ENCODE peak calls at places on chromosome 2, in six cellular contexts. One of them, this sample, is unnamed.

GRCh38 chr2:43075054-43075593 is 151.3 kb downstream of the ZFP36L2 start:
- DNase-seq in activated naive CD4-positive, alpha-beta T cell treated with anti-CD3 and anti-CD28 coated beads for 36 hours: no peak
- DNase-seq in activated naive CD8-positive, alpha-beta T cell treated with anti-CD3 and anti-CD28 coated beads, Interleukin-2, amount 50 U/mL, for 24 hours: no peak
- DNase-seq in stimulated activated CD8-positive, alpha-beta memory T cell treated with anti-CD3 and anti-CD28 coated beads, Interleukin-4, amount 100 ng/mL, for 4 hours: no peak
- DNase-seq in activated T-helper 1 cell treated with Interleukin-2 at 50 U/mL for 16 hours: no peak
- DNase-seq in EH: peak; percentile 98
- DNase-seq in this sample: no peak

GRCh38 chr2:130727286-130727924 is 1.5 kb upstream of the GPR148 start:
- DNase-seq in activated naive CD4-positive, alpha-beta T cell treated with anti-CD3 and anti-CD28 coated beads for 36 hours: peak; percentile 92
- DNase-seq in activated naive CD8-positive, alpha-beta T cell treated with anti-CD3 and anti-CD28 coated beads, Interleukin-2, amount 50 U/mL, for 24 hours: peak; percentile 89
- DNase-seq in stimulated activated CD8-positive, alpha-beta memory T cell treated with anti-CD3 and anti-CD28 coated beads, Interleukin-4, amount 100 ng/mL, for 4 hours: peak; percentile 68
- DNase-seq in activated T-helper 1 cell treated with Interleukin-2 at 50 U/mL for 16 hours: peak; percentile 77
- DNase-seq in EH: peak; percentile 76
- DNase-seq in this sample: no peak

GRCh38 chr2:230873670-230874401 is 9.1 kb downstream of the ITM2C start:
- DNase-seq in activated naive CD4-positive, alpha-beta T cell treated with anti-CD3 and anti-CD28 coated beads for 36 hours: no peak
- DNase-seq in activated naive CD8-positive, alpha-beta T cell treated with anti-CD3 and anti-CD28 coated beads, Interleukin-2, amount 50 U/mL, for 24 hours: peak; percentile 47
- DNase-seq in stimulated activated CD8-positive, alpha-beta memory T cell treated with anti-CD3 and anti-CD28 coated beads, Interleukin-4, amount 100 ng/mL, for 4 hours: no peak
- DNase-seq in activated T-helper 1 cell treated with Interleukin-2 at 50 U/mL for 16 hours: no peak
- DNase-seq in EH: no peak
- DNase-seq in this sample: no peak

GRCh38 chr2:55993685-55994084 is 70.1 kb upstream of the EFEMP1 start:
- DNase-seq in activated naive CD4-positive, alpha-beta T cell treated with anti-CD3 and anti-CD28 coated beads for 36 hours: no peak
- DNase-seq in activated naive CD8-positive, alpha-beta T cell treated with anti-CD3 and anti-CD28 coated beads, Interleukin-2, amount 50 U/mL, for 24 hours: no peak
- DNase-seq in stimulated activated CD8-positive, alpha-beta memory T cell treated with anti-CD3 and anti-CD28 coated beads, Interleukin-4, amount 100 ng/mL, for 4 hours: no peak
- DNase-seq in activated T-helper 1 cell treated with Interleukin-2 at 50 U/mL for 16 hours: no peak
- DNase-seq in EH: no peak
- DNase-seq in this sample: no peak

GRCh38 chr2:23976883-23977282 is 33.0 kb upstream of the MFSD2B start:
- DNase-seq in activated naive CD4-positive, alpha-beta T cell treated with anti-CD3 and anti-CD28 coated beads for 36 hours: no peak
- DNase-seq in activated naive CD8-positive, alpha-beta T cell treated with anti-CD3 and anti-CD28 coated beads, Interleukin-2, amount 50 U/mL, for 24 hours: no peak
- DNase-seq in stimulated activated CD8-positive, alpha-beta memory T cell treated with anti-CD3 and anti-CD28 coated beads, Interleukin-4, amount 100 ng/mL, for 4 hours: no peak
- DNase-seq in activated T-helper 1 cell treated with Interleukin-2 at 50 U/mL for 16 hours: no peak
- DNase-seq in EH: no peak
- DNase-seq in this sample: no peak

GRCh38 chr2:231299267-231299666 is 96.2 kb upstream of the B3GNT7 start:
- DNase-seq in activated naive CD4-positive, alpha-beta T cell treated with anti-CD3 and anti-CD28 coated beads for 36 hours: no peak
- DNase-seq in activated naive CD8-positive, alpha-beta T cell treated with anti-CD3 and anti-CD28 coated beads, Interleukin-2, amount 50 U/mL, for 24 hours: no peak
- DNase-seq in stimulated activated CD8-positive, alpha-beta memory T cell treated with anti-CD3 and anti-CD28 coated beads, Interleukin-4, amount 100 ng/mL, for 4 hours: no peak
- DNase-seq in activated T-helper 1 cell treated with Interleukin-2 at 50 U/mL for 16 hours: no peak
- DNase-seq in EH: no peak
- DNase-seq in this sample: no peak

GRCh38 chr2:113209869-113210305 is 36.1 kb downstream of the PSD4 start:
- DNase-seq in activated naive CD4-positive, alpha-beta T cell treated with anti-CD3 and anti-CD28 coated beads for 36 hours: no peak
- DNase-seq in activated naive CD8-positive, alpha-beta T cell treated with anti-CD3 and anti-CD28 coated beads, Interleukin-2, amount 50 U/mL, for 24 hours: no peak
- DNase-seq in stimulated activated CD8-positive, alpha-beta memory T cell treated with anti-CD3 and anti-CD28 coated beads, Interleukin-4, amount 100 ng/mL, for 4 hours: no peak
- DNase-seq in activated T-helper 1 cell treated with Interleukin-2 at 50 U/mL for 16 hours: no peak
- DNase-seq in EH: no peak
- DNase-seq in this sample: no peak

GRCh38 chr2:149166958-149167810 is 128.7 kb downstream of the LYPD6B start:
- DNase-seq in activated naive CD4-positive, alpha-beta T cell treated with anti-CD3 and anti-CD28 coated beads for 36 hours: peak; percentile 77
- DNase-seq in activated naive CD8-positive, alpha-beta T cell treated with anti-CD3 and anti-CD28 coated beads, Interleukin-2, amount 50 U/mL, for 24 hours: peak; percentile 66
- DNase-seq in stimulated activated CD8-positive, alpha-beta memory T cell treated with anti-CD3 and anti-CD28 coated beads, Interleukin-4, amount 100 ng/mL, for 4 hours: peak; percentile 35
- DNase-seq in activated T-helper 1 cell treated with Interleukin-2 at 50 U/mL for 16 hours: no peak
- DNase-seq in EH: no peak
- DNase-seq in this sample: no peak

GRCh38 chr2:86372641-86373502 is 35.4 kb upstream of the REEP1 start:
- DNase-seq in activated naive CD4-positive, alpha-beta T cell treated with anti-CD3 and anti-CD28 coated beads for 36 hours: peak; percentile 18
- DNase-seq in activated naive CD8-positive, alpha-beta T cell treated with anti-CD3 and anti-CD28 coated beads, Interleukin-2, amount 50 U/mL, for 24 hours: peak; percentile 20
- DNase-seq in stimulated activated CD8-positive, alpha-beta memory T cell treated with anti-CD3 and anti-CD28 coated beads, Interleukin-4, amount 100 ng/mL, for 4 hours: no peak
- DNase-seq in activated T-helper 1 cell treated with Interleukin-2 at 50 U/mL for 16 hours: no peak
- DNase-seq in EH: peak; percentile 59
- DNase-seq in this sample: no peak

GRCh38 chr2:224982910-224983688 is 59.2 kb downstream of the DOCK10 start:
- DNase-seq in activated naive CD4-positive, alpha-beta T cell treated with anti-CD3 and anti-CD28 coated beads for 36 hours: peak; percentile 61
- DNase-seq in activated naive CD8-positive, alpha-beta T cell treated with anti-CD3 and anti-CD28 coated beads, Interleukin-2, amount 50 U/mL, for 24 hours: peak; percentile 31
- DNase-seq in stimulated activated CD8-positive, alpha-beta memory T cell treated with anti-CD3 and anti-CD28 coated beads, Interleukin-4, amount 100 ng/mL, for 4 hours: peak; percentile 22
- DNase-seq in activated T-helper 1 cell treated with Interleukin-2 at 50 U/mL for 16 hours: peak; percentile 24
- DNase-seq in EH: peak; percentile 92
- DNase-seq in this sample: no peak

GRCh38 chr2:25374411-25374810 is 32.7 kb upstream of the DNMT3A start:
- DNase-seq in activated naive CD4-positive, alpha-beta T cell treated with anti-CD3 and anti-CD28 coated beads for 36 hours: no peak
- DNase-seq in activated naive CD8-positive, alpha-beta T cell treated with anti-CD3 and anti-CD28 coated beads, Interleukin-2, amount 50 U/mL, for 24 hours: no peak
- DNase-seq in stimulated activated CD8-positive, alpha-beta memory T cell treated with anti-CD3 and anti-CD28 coated beads, Interleukin-4, amount 100 ng/mL, for 4 hours: no peak
- DNase-seq in activated T-helper 1 cell treated with Interleukin-2 at 50 U/mL for 16 hours: no peak
- DNase-seq in EH: no peak
- DNase-seq in this sample: no peak

GRCh38 chr2:233460726-233461431 is 105.7 kb downstream of the USP40 start:
- DNase-seq in activated naive CD4-positive, alpha-beta T cell treated with anti-CD3 and anti-CD28 coated beads for 36 hours: no peak
- DNase-seq in activated naive CD8-positive, alpha-beta T cell treated with anti-CD3 and anti-CD28 coated beads, Interleukin-2, amount 50 U/mL, for 24 hours: no peak
- DNase-seq in stimulated activated CD8-positive, alpha-beta memory T cell treated with anti-CD3 and anti-CD28 coated beads, Interleukin-4, amount 100 ng/mL, for 4 hours: no peak
- DNase-seq in activated T-helper 1 cell treated with Interleukin-2 at 50 U/mL for 16 hours: no peak
- DNase-seq in EH: no peak
- DNase-seq in this sample: no peak

GRCh38 chr2:200305797-200306718 is at the start of gene SPATS2L:
- DNase-seq in activated naive CD4-positive, alpha-beta T cell treated with anti-CD3 and anti-CD28 coated beads for 36 hours: peak; percentile 64
- DNase-seq in activated naive CD8-positive, alpha-beta T cell treated with anti-CD3 and anti-CD28 coated beads, Interleukin-2, amount 50 U/mL, for 24 hours: peak; percentile 55
- DNase-seq in stimulated activated CD8-positive, alpha-beta memory T cell treated with anti-CD3 and anti-CD28 coated beads, Interleukin-4, amount 100 ng/mL, for 4 hours: peak; percentile 21
- DNase-seq in activated T-helper 1 cell treated with Interleukin-2 at 50 U/mL for 16 hours: peak; percentile 28
- DNase-seq in EH: peak; percentile 89
- DNase-seq in this sample: peak; percentile 78

GRCh38 chr2:9690252-9690651 is 59.5 kb upstream of the YWHAQ start:
- DNase-seq in activated naive CD4-positive, alpha-beta T cell treated with anti-CD3 and anti-CD28 coated beads for 36 hours: no peak
- DNase-seq in activated naive CD8-positive, alpha-beta T cell treated with anti-CD3 and anti-CD28 coated beads, Interleukin-2, amount 50 U/mL, for 24 hours: no peak
- DNase-seq in stimulated activated CD8-positive, alpha-beta memory T cell treated with anti-CD3 and anti-CD28 coated beads, Interleukin-4, amount 100 ng/mL, for 4 hours: no peak
- DNase-seq in activated T-helper 1 cell treated with Interleukin-2 at 50 U/mL for 16 hours: no peak
- DNase-seq in EH: no peak
- DNase-seq in this sample: no peak

GRCh38 chr2:181876614-181877063 is 14.9 kb upstream of the ITPRID2 start:
- DNase-seq in activated naive CD4-positive, alpha-beta T cell treated with anti-CD3 and anti-CD28 coated beads for 36 hours: no peak
- DNase-seq in activated naive CD8-positive, alpha-beta T cell treated with anti-CD3 and anti-CD28 coated beads, Interleukin-2, amount 50 U/mL, for 24 hours: no peak
- DNase-seq in stimulated activated CD8-positive, alpha-beta memory T cell treated with anti-CD3 and anti-CD28 coated beads, Interleukin-4, amount 100 ng/mL, for 4 hours: no peak
- DNase-seq in activated T-helper 1 cell treated with Interleukin-2 at 50 U/mL for 16 hours: no peak
- DNase-seq in EH: peak; percentile 69
- DNase-seq in this sample: peak; percentile 71

GRCh38 chr2:144403940-144404339 is 116.0 kb downstream of the ZEB2 start:
- DNase-seq in activated naive CD4-positive, alpha-beta T cell treated with anti-CD3 and anti-CD28 coated beads for 36 hours: no peak
- DNase-seq in activated naive CD8-positive, alpha-beta T cell treated with anti-CD3 and anti-CD28 coated beads, Interleukin-2, amount 50 U/mL, for 24 hours: no peak
- DNase-seq in stimulated activated CD8-positive, alpha-beta memory T cell treated with anti-CD3 and anti-CD28 coated beads, Interleukin-4, amount 100 ng/mL, for 4 hours: no peak
- DNase-seq in activated T-helper 1 cell treated with Interleukin-2 at 50 U/mL for 16 hours: no peak
- DNase-seq in EH: peak; percentile 21
- DNase-seq in this sample: no peak

GRCh38 chr2:128593518-128594272 is 275.0 kb upstream of the HS6ST1 start:
- DNase-seq in activated naive CD4-positive, alpha-beta T cell treated with anti-CD3 and anti-CD28 coated beads for 36 hours: no peak
- DNase-seq in activated naive CD8-positive, alpha-beta T cell treated with anti-CD3 and anti-CD28 coated beads, Interleukin-2, amount 50 U/mL, for 24 hours: no peak
- DNase-seq in stimulated activated CD8-positive, alpha-beta memory T cell treated with anti-CD3 and anti-CD28 coated beads, Interleukin-4, amount 100 ng/mL, for 4 hours: no peak
- DNase-seq in activated T-helper 1 cell treated with Interleukin-2 at 50 U/mL for 16 hours: no peak
- DNase-seq in EH: no peak
- DNase-seq in this sample: peak; percentile 17

GRCh38 chr2:224142397-224143312 is 103.6 kb upstream of the SERPINE2 start:
- DNase-seq in activated naive CD4-positive, alpha-beta T cell treated with anti-CD3 and anti-CD28 coated beads for 36 hours: no peak
- DNase-seq in activated naive CD8-positive, alpha-beta T cell treated with anti-CD3 and anti-CD28 coated beads, Interleukin-2, amount 50 U/mL, for 24 hours: no peak
- DNase-seq in stimulated activated CD8-positive, alpha-beta memory T cell treated with anti-CD3 and anti-CD28 coated beads, Interleukin-4, amount 100 ng/mL, for 4 hours: no peak
- DNase-seq in activated T-helper 1 cell treated with Interleukin-2 at 50 U/mL for 16 hours: no peak
- DNase-seq in EH: peak; percentile 81
- DNase-seq in this sample: no peak

GRCh38 chr2:98795903-98796676 is 65.2 kb upstream of the MGAT4A start:
- DNase-seq in activated naive CD4-positive, alpha-beta T cell treated with anti-CD3 and anti-CD28 coated beads for 36 hours: no peak
- DNase-seq in activated naive CD8-positive, alpha-beta T cell treated with anti-CD3 and anti-CD28 coated beads, Interleukin-2, amount 50 U/mL, for 24 hours: no peak
- DNase-seq in stimulated activated CD8-positive, alpha-beta memory T cell treated with anti-CD3 and anti-CD28 coated beads, Interleukin-4, amount 100 ng/mL, for 4 hours: no peak
- DNase-seq in activated T-helper 1 cell treated with Interleukin-2 at 50 U/mL for 16 hours: no peak
- DNase-seq in EH: no peak
- DNase-seq in this sample: no peak

GRCh38 chr2:149901231-149901859 is 313.8 kb upstream of the MMADHC start:
- DNase-seq in activated naive CD4-positive, alpha-beta T cell treated with anti-CD3 and anti-CD28 coated beads for 36 hours: no peak
- DNase-seq in activated naive CD8-positive, alpha-beta T cell treated with anti-CD3 and anti-CD28 coated beads, Interleukin-2, amount 50 U/mL, for 24 hours: no peak
- DNase-seq in stimulated activated CD8-positive, alpha-beta memory T cell treated with anti-CD3 and anti-CD28 coated beads, Interleukin-4, amount 100 ng/mL, for 4 hours: no peak
- DNase-seq in activated T-helper 1 cell treated with Interleukin-2 at 50 U/mL for 16 hours: no peak
- DNase-seq in EH: peak; percentile 19
- DNase-seq in this sample: no peak

GRCh38 chr2:106995560-106995959 is 109.6 kb upstream of the ST6GAL2 start:
- DNase-seq in activated naive CD4-positive, alpha-beta T cell treated with anti-CD3 and anti-CD28 coated beads for 36 hours: no peak
- DNase-seq in activated naive CD8-positive, alpha-beta T cell treated with anti-CD3 and anti-CD28 coated beads, Interleukin-2, amount 50 U/mL, for 24 hours: no peak
- DNase-seq in stimulated activated CD8-positive, alpha-beta memory T cell treated with anti-CD3 and anti-CD28 coated beads, Interleukin-4, amount 100 ng/mL, for 4 hours: no peak
- DNase-seq in activated T-helper 1 cell treated with Interleukin-2 at 50 U/mL for 16 hours: no peak
- DNase-seq in EH: peak; percentile 47
- DNase-seq in this sample: no peak

GRCh38 chr2:71706836-71707235 is 253.5 kb downstream of the DYSF start:
- DNase-seq in activated naive CD4-positive, alpha-beta T cell treated with anti-CD3 and anti-CD28 coated beads for 36 hours: no peak
- DNase-seq in activated naive CD8-positive, alpha-beta T cell treated with anti-CD3 and anti-CD28 coated beads, Interleukin-2, amount 50 U/mL, for 24 hours: no peak
- DNase-seq in stimulated activated CD8-positive, alpha-beta memory T cell treated with anti-CD3 and anti-CD28 coated beads, Interleukin-4, amount 100 ng/mL, for 4 hours: no peak
- DNase-seq in activated T-helper 1 cell treated with Interleukin-2 at 50 U/mL for 16 hours: no peak
- DNase-seq in EH: no peak
- DNase-seq in this sample: no peak

GRCh38 chr2:240640939-240641338 is 15.7 kb downstream of the GPR35 start:
- DNase-seq in activated naive CD4-positive, alpha-beta T cell treated with anti-CD3 and anti-CD28 coated beads for 36 hours: no peak
- DNase-seq in activated naive CD8-positive, alpha-beta T cell treated with anti-CD3 and anti-CD28 coated beads, Interleukin-2, amount 50 U/mL, for 24 hours: peak; percentile 50
- DNase-seq in stimulated activated CD8-positive, alpha-beta memory T cell treated with anti-CD3 and anti-CD28 coated beads, Interleukin-4, amount 100 ng/mL, for 4 hours: no peak
- DNase-seq in activated T-helper 1 cell treated with Interleukin-2 at 50 U/mL for 16 hours: no peak
- DNase-seq in EH: peak; percentile 9
- DNase-seq in this sample: no peak

GRCh38 chr2:150165988-150166965 is 321.2 kb downstream of the RND3 start:
- DNase-seq in activated naive CD4-positive, alpha-beta T cell treated with anti-CD3 and anti-CD28 coated beads for 36 hours: no peak
- DNase-seq in activated naive CD8-positive, alpha-beta T cell treated with anti-CD3 and anti-CD28 coated beads, Interleukin-2, amount 50 U/mL, for 24 hours: no peak
- DNase-seq in stimulated activated CD8-positive, alpha-beta memory T cell treated with anti-CD3 and anti-CD28 coated beads, Interleukin-4, amount 100 ng/mL, for 4 hours: no peak
- DNase-seq in activated T-helper 1 cell treated with Interleukin-2 at 50 U/mL for 16 hours: no peak
- DNase-seq in EH: peak; percentile 41
- DNase-seq in this sample: no peak

GRCh38 chr2:191328150-191328809 is 83.1 kb downstream of the MYO1B start:
- DNase-seq in activated naive CD4-positive, alpha-beta T cell treated with anti-CD3 and anti-CD28 coated beads for 36 hours: no peak
- DNase-seq in activated naive CD8-positive, alpha-beta T cell treated with anti-CD3 and anti-CD28 coated beads, Interleukin-2, amount 50 U/mL, for 24 hours: no peak
- DNase-seq in stimulated activated CD8-positive, alpha-beta memory T cell treated with anti-CD3 and anti-CD28 coated beads, Interleukin-4, amount 100 ng/mL, for 4 hours: no peak
- DNase-seq in activated T-helper 1 cell treated with Interleukin-2 at 50 U/mL for 16 hours: no peak
- DNase-seq in EH: no peak
- DNase-seq in this sample: no peak

GRCh38 chr2:98478861-98479770 is 34.5 kb downstream of the INPP4A start:
- DNase-seq in activated naive CD4-positive, alpha-beta T cell treated with anti-CD3 and anti-CD28 coated beads for 36 hours: peak; percentile 60
- DNase-seq in activated naive CD8-positive, alpha-beta T cell treated with anti-CD3 and anti-CD28 coated beads, Interleukin-2, amount 50 U/mL, for 24 hours: no peak
- DNase-seq in stimulated activated CD8-positive, alpha-beta memory T cell treated with anti-CD3 and anti-CD28 coated beads, Interleukin-4, amount 100 ng/mL, for 4 hours: no peak
- DNase-seq in activated T-helper 1 cell treated with Interleukin-2 at 50 U/mL for 16 hours: no peak
- DNase-seq in EH: no peak
- DNase-seq in this sample: no peak

GRCh38 chr2:51350100-51350499 is 318.2 kb upstream of the NRXN1 start:
- DNase-seq in activated naive CD4-positive, alpha-beta T cell treated with anti-CD3 and anti-CD28 coated beads for 36 hours: no peak
- DNase-seq in activated naive CD8-positive, alpha-beta T cell treated with anti-CD3 and anti-CD28 coated beads, Interleukin-2, amount 50 U/mL, for 24 hours: no peak
- DNase-seq in stimulated activated CD8-positive, alpha-beta memory T cell treated with anti-CD3 and anti-CD28 coated beads, Interleukin-4, amount 100 ng/mL, for 4 hours: no peak
- DNase-seq in activated T-helper 1 cell treated with Interleukin-2 at 50 U/mL for 16 hours: no peak
- DNase-seq in EH: no peak
- DNase-seq in this sample: no peak

GRCh38 chr2:230011617-230012016 is 57.1 kb downstream of the SLC16A14 start:
- DNase-seq in activated naive CD4-positive, alpha-beta T cell treated with anti-CD3 and anti-CD28 coated beads for 36 hours: no peak
- DNase-seq in activated naive CD8-positive, alpha-beta T cell treated with anti-CD3 and anti-CD28 coated beads, Interleukin-2, amount 50 U/mL, for 24 hours: no peak
- DNase-seq in stimulated activated CD8-positive, alpha-beta memory T cell treated with anti-CD3 and anti-CD28 coated beads, Interleukin-4, amount 100 ng/mL, for 4 hours: no peak
- DNase-seq in activated T-helper 1 cell treated with Interleukin-2 at 50 U/mL for 16 hours: no peak
- DNase-seq in EH: peak; percentile 83
- DNase-seq in this sample: no peak

GRCh38 chr2:159988412-159988970 is 73.9 kb downstream of the PLA2R1 start:
- DNase-seq in activated naive CD4-positive, alpha-beta T cell treated with anti-CD3 and anti-CD28 coated beads for 36 hours: no peak
- DNase-seq in activated naive CD8-positive, alpha-beta T cell treated with anti-CD3 and anti-CD28 coated beads, Interleukin-2, amount 50 U/mL, for 24 hours: no peak
- DNase-seq in stimulated activated CD8-positive, alpha-beta memory T cell treated with anti-CD3 and anti-CD28 coated beads, Interleukin-4, amount 100 ng/mL, for 4 hours: no peak
- DNase-seq in activated T-helper 1 cell treated with Interleukin-2 at 50 U/mL for 16 hours: no peak
- DNase-seq in EH: no peak
- DNase-seq in this sample: no peak

GRCh38 chr2:236223675-236224074 is 40.5 kb downstream of the ASB18 start:
- DNase-seq in activated naive CD4-positive, alpha-beta T cell treated with anti-CD3 and anti-CD28 coated beads for 36 hours: no peak
- DNase-seq in activated naive CD8-positive, alpha-beta T cell treated with anti-CD3 and anti-CD28 coated beads, Interleukin-2, amount 50 U/mL, for 24 hours: no peak
- DNase-seq in stimulated activated CD8-positive, alpha-beta memory T cell treated with anti-CD3 and anti-CD28 coated beads, Interleukin-4, amount 100 ng/mL, for 4 hours: no peak
- DNase-seq in activated T-helper 1 cell treated with Interleukin-2 at 50 U/mL for 16 hours: no peak
- DNase-seq in EH: no peak
- DNase-seq in this sample: no peak

GRCh38 chr2:85705680-85706039 is 11.5 kb downstream of the GNLY start:
- DNase-seq in activated naive CD4-positive, alpha-beta T cell treated with anti-CD3 and anti-CD28 coated beads for 36 hours: no peak
- DNase-seq in activated naive CD8-positive, alpha-beta T cell treated with anti-CD3 and anti-CD28 coated beads, Interleukin-2, amount 50 U/mL, for 24 hours: no peak
- DNase-seq in stimulated activated CD8-positive, alpha-beta memory T cell treated with anti-CD3 and anti-CD28 coated beads, Interleukin-4, amount 100 ng/mL, for 4 hours: no peak
- DNase-seq in activated T-helper 1 cell treated with Interleukin-2 at 50 U/mL for 16 hours: no peak
- DNase-seq in EH: peak; percentile 90
- DNase-seq in this sample: no peak

GRCh38 chr2:36811071-36811470 is 114.6 kb downstream of the VIT start:
- DNase-seq in activated naive CD4-positive, alpha-beta T cell treated with anti-CD3 and anti-CD28 coated beads for 36 hours: no peak
- DNase-seq in activated naive CD8-positive, alpha-beta T cell treated with anti-CD3 and anti-CD28 coated beads, Interleukin-2, amount 50 U/mL, for 24 hours: no peak
- DNase-seq in stimulated activated CD8-positive, alpha-beta memory T cell treated with anti-CD3 and anti-CD28 coated beads, Interleukin-4, amount 100 ng/mL, for 4 hours: no peak
- DNase-seq in activated T-helper 1 cell treated with Interleukin-2 at 50 U/mL for 16 hours: no peak
- DNase-seq in EH: no peak
- DNase-seq in this sample: no peak

GRCh38 chr2:11988691-11989465 is 242.4 kb downstream of the LPIN1 start:
- DNase-seq in activated naive CD4-positive, alpha-beta T cell treated with anti-CD3 and anti-CD28 coated beads for 36 hours: no peak
- DNase-seq in activated naive CD8-positive, alpha-beta T cell treated with anti-CD3 and anti-CD28 coated beads, Interleukin-2, amount 50 U/mL, for 24 hours: no peak
- DNase-seq in stimulated activated CD8-positive, alpha-beta memory T cell treated with anti-CD3 and anti-CD28 coated beads, Interleukin-4, amount 100 ng/mL, for 4 hours: no peak
- DNase-seq in activated T-helper 1 cell treated with Interleukin-2 at 50 U/mL for 16 hours: no peak
- DNase-seq in EH: no peak
- DNase-seq in this sample: no peak

GRCh38 chr2:215692387-215693079 is 256.7 kb upstream of the FN1 start:
- DNase-seq in activated naive CD4-positive, alpha-beta T cell treated with anti-CD3 and anti-CD28 coated beads for 36 hours: no peak
- DNase-seq in activated naive CD8-positive, alpha-beta T cell treated with anti-CD3 and anti-CD28 coated beads, Interleukin-2, amount 50 U/mL, for 24 hours: no peak
- DNase-seq in stimulated activated CD8-positive, alpha-beta memory T cell treated with anti-CD3 and anti-CD28 coated beads, Interleukin-4, amount 100 ng/mL, for 4 hours: no peak
- DNase-seq in activated T-helper 1 cell treated with Interleukin-2 at 50 U/mL for 16 hours: no peak
- DNase-seq in EH: peak; percentile 84
- DNase-seq in this sample: no peak

GRCh38 chr2:16160281-16161084 is 220.1 kb downstream of the MYCN start:
- DNase-seq in activated naive CD4-positive, alpha-beta T cell treated with anti-CD3 and anti-CD28 coated beads for 36 hours: no peak
- DNase-seq in activated naive CD8-positive, alpha-beta T cell treated with anti-CD3 and anti-CD28 coated beads, Interleukin-2, amount 50 U/mL, for 24 hours: no peak
- DNase-seq in stimulated activated CD8-positive, alpha-beta memory T cell treated with anti-CD3 and anti-CD28 coated beads, Interleukin-4, amount 100 ng/mL, for 4 hours: no peak
- DNase-seq in activated T-helper 1 cell treated with Interleukin-2 at 50 U/mL for 16 hours: no peak
- DNase-seq in EH: no peak
- DNase-seq in this sample: no peak

This sample was measured in RWPE2.